ENCODE peak calls at places on chromosome 17, in ten cellular contexts. S is GM12864, L is lower leg skin, D is psoas muscle, C is GM23338, A is AG10803, V is coronary artery, W is astrocyte, Z is cardiac fibroblast, I is uterus. E is an unnamed sample.

GRCh38 chr17:33482636-33483035 is 189.5 kb upstream of the ASIC2 start:
- DNase-seq in S (no peak), L (no peak), D (no peak), C (no peak), A (no peak), V (no peak), W (no peak), Z (no peak), I (no peak), E (no peak)

GRCh38 chr17:45792995-45793755 is 9.1 kb downstream of the CRHR1 start:
- DNase-seq in S (no peak), L (no peak), D (no peak), C (no peak), A (no peak), V (no peak), W (no peak), Z (peak; percentile 29), I (no peak), E (no peak)

GRCh38 chr17:57338257-57338919 is 82.1 kb downstream of the MSI2 start:
- DNase-seq in S (no peak), L (no peak), D (no peak), C (peak; percentile 25), A (no peak), V (no peak), W (no peak), Z (no peak), I (no peak), E (no peak)

GRCh38 chr17:82489117-82489516 is 30.4 kb upstream of the FOXK2 start:
- DNase-seq in S (no peak), L (peak; percentile 94), D (peak; percentile 85), C (no peak), A (peak; percentile 84), V (peak; percentile 93), W (peak; percentile 76), Z (peak; percentile 53), I (no peak), E (no peak)

GRCh38 chr17:8964801-8965393 is 610 bp downstream of the PIK3R5 start:
- DNase-seq in S (no peak), L (peak; percentile 85), D (no peak), C (no peak), A (no peak), V (no peak), W (no peak), Z (no peak), I (no peak), E (no peak)

GRCh38 chr17:45818041-45818440 is 26.6 kb upstream of the SPPL2C start:
- DNase-seq in S (no peak), L (no peak), D (no peak), C (no peak), A (no peak), V (no peak), W (no peak), Z (no peak), I (no peak), E (no peak)

GRCh38 chr17:4480929-4481898 is 17.5 kb upstream of the SPNS2 start:
- DNase-seq in S (no peak), L (no peak), D (no peak), C (no peak), A (no peak), V (no peak), W (no peak), Z (no peak), I (no peak), E (no peak)

GRCh38 chr17:30316736-30317135 is 17.1 kb downstream of the TMIGD1 start:
- DNase-seq in S (no peak), L (no peak), D (no peak), C (no peak), A (no peak), V (no peak), W (no peak), Z (no peak), I (no peak), E (no peak)

GRCh38 chr17:81511800-81512559 is 619 bp downstream of the ACTG1 start:
- DNase-seq in S (no peak), L (no peak), D (peak; percentile 75), C (no peak), A (no peak), V (peak; percentile 72), W (no peak), Z (peak; percentile 29), I (peak; percentile 22), E (no peak)

GRCh38 chr17:45440161-45440859 is 7.6 kb upstream of the ARHGAP27 start:
- DNase-seq in S (no peak), L (no peak), D (no peak), C (peak; percentile 48), A (no peak), V (no peak), W (no peak), Z (peak; percentile 29), I (no peak), E (no peak)

GRCh38 chr17:80095844-80096475 is 5.4 kb upstream of the GAA start:
- DNase-seq in S (no peak), L (peak; percentile 78), D (peak; percentile 29), C (no peak), A (no peak), V (no peak), W (no peak), Z (no peak), I (no peak), E (no peak)

GRCh38 chr17:41338961-41339485 is 11.6 kb downstream of the KRT33A start:
- DNase-seq in S (peak; percentile 19), L (no peak), D (no peak), C (no peak), A (peak; percentile 72), V (no peak), W (no peak), Z (peak; percentile 12), I (no peak), E (no peak)

GRCh38 chr17:74197801-74198200 is 5.7 kb upstream of the RPL38 start:
- DNase-seq in S (no peak), L (no peak), D (no peak), C (no peak), A (no peak), V (no peak), W (no peak), Z (no peak), I (no peak), E (no peak)

DNA sequence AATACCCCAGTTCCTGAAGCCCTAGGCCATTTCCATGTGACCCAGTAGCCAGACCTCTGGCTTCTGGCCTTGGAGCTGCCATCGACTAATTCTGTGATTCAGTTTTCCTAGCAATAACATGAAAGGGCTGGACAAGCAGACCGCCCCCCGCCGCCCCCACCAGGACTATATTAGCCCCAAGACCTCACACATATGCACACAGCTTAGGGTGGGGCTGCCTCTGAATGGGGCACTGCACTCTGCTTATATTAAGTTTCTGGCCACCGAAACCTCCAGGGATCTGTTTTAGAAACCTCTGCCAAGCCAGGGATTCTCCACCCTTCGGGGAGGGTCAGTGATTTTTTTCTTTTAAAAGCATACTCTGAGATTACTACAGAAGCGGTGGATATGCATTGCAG is 2.3 kb downstream of the RAB11FIP4 start:
- DNase-seq in S (no peak), L (peak; percentile 49), D (no peak), C (no peak), A (no peak), V (peak; percentile 50), W (no peak), Z (no peak), I (no peak), E (no peak)
- H3K4me3 ChIP-seq in S (no peak overlapping the region), L (no peak overlapping the region), D (no peak overlapping the region), C (no peak overlapping the region), A (no peak overlapping the region), V (no peak overlapping the region), W (no peak overlapping the region), Z (no peak overlapping the region), I (no peak overlapping the region), E (no peak overlapping the region)

GRCh38 chr17:66834426-66834918 is 445 bp upstream of the CACNG5 start:
- DNase-seq in S (no peak), L (peak; percentile 8), D (no peak), C (peak; percentile 4), A (no peak), V (no peak), W (no peak), Z (no peak), I (no peak), E (no peak)
- H3K4me3 ChIP-seq in S (no peak overlapping the region), L (no peak overlapping the region), D (no peak overlapping the region), C (peak overlapping the region; percentile 71), A (no peak overlapping the region), V (no peak overlapping the region), W (no peak overlapping the region), Z (no peak overlapping the region), I (no peak overlapping the region), E (no peak overlapping the region)

DNA sequence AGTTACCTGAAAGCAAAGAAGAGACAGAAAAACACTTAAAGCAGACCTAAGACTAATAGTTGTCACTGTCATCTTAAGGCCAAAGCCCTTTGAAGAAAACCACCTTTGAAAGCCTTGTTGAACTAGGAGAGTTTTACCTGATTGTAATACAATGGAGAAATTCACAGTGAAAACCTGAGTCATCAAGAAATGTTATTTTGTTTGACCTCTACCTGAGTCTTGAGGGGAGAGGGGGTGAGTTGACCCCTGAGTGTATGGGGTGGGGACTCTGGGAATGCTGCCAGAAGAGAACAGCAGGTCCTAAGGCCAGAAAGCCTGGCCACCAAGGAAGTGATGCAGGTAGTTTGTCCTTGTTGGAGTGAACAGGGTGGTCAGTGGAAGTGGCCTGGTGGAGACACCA is 204.3 kb downstream of the SPECC1 start:
- DNase-seq in S (no peak), L (no peak), D (no peak), C (no peak), A (no peak), V (no peak), W (no peak), Z (no peak), I (no peak), E (no peak)
- H3K4me3 ChIP-seq in S (no peak overlapping the region), L (no peak overlapping the region), D (no peak overlapping the region), C (no peak overlapping the region), A (no peak overlapping the region), V (no peak overlapping the region), W (no peak overlapping the region), Z (no peak overlapping the region), I (no peak overlapping the region), E (no peak overlapping the region)

GRCh38 chr17:48727415-48728175 is 955 bp downstream of the HOXB13 start:
- DNase-seq in S (no peak), L (no peak), D (no peak), C (no peak), A (no peak), V (no peak), W (no peak), Z (no peak), I (no peak), E (no peak)
- H3K4me3 ChIP-seq in S (no peak overlapping the region), L (no peak overlapping the region), D (no peak overlapping the region), C (no peak overlapping the region), A (no peak overlapping the region), V (no peak overlapping the region), W (no peak overlapping the region), Z (no peak overlapping the region), I (no peak overlapping the region), E (no peak overlapping the region)

GRCh38 chr17:61221597-61222471 is 177.8 kb upstream of the TBX2 start:
- DNase-seq in S (no peak), L (no peak), D (no peak), C (no peak), A (peak; percentile 30), V (no peak), W (peak; percentile 59), Z (no peak), I (no peak), E (no peak)
- H3K4me3 ChIP-seq in S (no peak overlapping the region), L (no peak overlapping the region), D (no peak overlapping the region), C (no peak overlapping the region), A (no peak overlapping the region), V (no peak overlapping the region), W (no peak overlapping the region), Z (no peak overlapping the region), I (no peak overlapping the region), E (no peak overlapping the region)

E was measured in esophagus squamous epithelium.